ENCODE peak calls at places on chromosomes 1 and 21, in four cellular contexts. Q is CD8-positive, alpha-beta T cell; J is endothelial cell of umbilical vein; E is heart right ventricle. U is an unnamed sample.

GRCh38 chr1:162091681-162092524 is 22.4 kb downstream of the NOS1AP start:
- DNase-seq in J (no peak), Q (no peak), E (no peak), U (no peak)

GRCh38 chr1:175072131-175072941 is 4.7 kb downstream of the TNN start:
- DNase-seq in J (peak; percentile 41), Q (no peak), E (no peak), U (peak; percentile 40)

GRCh38 chr1:87212431-87213125 is 116.1 kb upstream of the LMO4 start:
- DNase-seq in E (no peak), Q (no peak), J (no peak), U (no peak)

GRCh38 chr1:223074427-223074826 is 68.6 kb downstream of the TLR5 start:
- DNase-seq in J (no peak), E (no peak), Q (no peak), U (no peak)

GRCh38 chr1:147712605-147713004 is 42.3 kb upstream of the ACP6 start:
- DNase-seq in E (no peak), Q (no peak), J (no peak), U (no peak)

GRCh38 chr1:56872597-56872996 is 18.0 kb downstream of the C8A start:
- DNase-seq in J (no peak), E (no peak), Q (no peak), U (no peak)

GRCh38 chr1:221435510-221435909 is 306.4 kb downstream of the DUSP10 start:
- DNase-seq in E (no peak), Q (no peak), J (peak; percentile 75), U (no peak)

GRCh38 chr1:145887631-145888030 is 2.0 kb upstream of the ANKRD35 start:
- DNase-seq in J (no peak), Q (no peak), E (no peak), U (no peak)

GRCh38 chr1:234932106-234932505 is 196.5 kb downstream of the TOMM20 start:
- DNase-seq in E (no peak), Q (no peak), J (no peak), U (no peak)

GRCh38 chr21:35203093-35204021 is 154.3 kb upstream of the RUNX1 start:
- DNase-seq in E (no peak), Q (no peak), J (peak; percentile 94), U (no peak)

GRCh38 chr1:181501612-181502011 is 18.3 kb downstream of the CACNA1E start:
- DNase-seq in E (no peak), J (no peak), Q (no peak), U (no peak)

GRCh38 chr1:93815738-93816110 is 63.3 kb downstream of the DNTTIP2 start:
- DNase-seq in J (peak; percentile 63), Q (no peak), E (no peak), U (no peak)

GRCh38 chr21:33112151-33112550 is 42.2 kb downstream of the OLIG1 start:
- DNase-seq in Q (no peak), J (no peak), E (no peak), U (no peak)

GRCh38 chr1:116497660-116498059 is 73.2 kb downstream of the CD58 start:
- DNase-seq in Q (no peak), J (no peak), E (no peak), U (no peak)

GRCh38 chr1:9293512-9294439 is 1.1 kb downstream of the SPSB1 start:
- DNase-seq in J (no peak), Q (no peak), E (peak; percentile 47), U (peak; percentile 37)

GRCh38 chr21:35528109-35529042 is 479.3 kb upstream of the RUNX1 start:
- DNase-seq in Q (no peak), J (no peak), E (peak; percentile 17), U (peak; percentile 15)

DNA sequence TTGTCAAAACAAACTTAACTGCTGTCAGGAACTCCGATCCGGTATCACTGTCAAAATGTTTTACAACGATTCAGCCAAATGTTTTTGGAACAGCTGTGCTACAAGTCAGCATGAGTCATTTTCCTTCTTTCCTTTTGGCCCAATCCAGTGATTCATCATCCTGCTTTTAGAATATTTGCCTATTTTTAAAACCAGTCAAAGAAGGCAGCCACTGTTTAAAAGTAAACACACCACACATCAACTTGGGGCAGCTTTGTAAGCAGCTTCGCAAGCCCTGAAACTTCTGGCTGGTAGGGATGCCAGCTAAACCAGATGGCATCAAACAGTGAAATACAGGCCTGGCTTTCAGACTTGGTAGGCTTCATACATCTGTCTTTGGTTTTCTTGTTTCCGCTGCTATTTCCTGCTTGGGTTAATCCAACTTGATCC is 14.9 kb downstream of the MAP3K7CL start:
- DNase-seq in J (peak; percentile 96), Q (no peak), E (no peak), U (no peak)
- H3K4me1 ChIP-seq in J (peaks cover 35% of the 10 kb centered on the region), Q (no peaks in the 10 kb centered on the region), E (peaks cover 34% of the 10 kb centered on the region), U (peaks cover 42% of the 10 kb centered on the region)

GRCh38 chr1:233885196-233886028 is 19.1 kb upstream of the SLC35F3 start:
- DNase-seq in E (no peak), J (no peak), Q (no peak), U (no peak)
- H3K27ac ChIP-seq in E (no peak overlapping the region), J (no peak overlapping the region), Q (no peak overlapping the region), U (no peak overlapping the region)

GRCh38 chr1:6352138-6352563 is 41.4 kb downstream of the ACOT7 start:
- DNase-seq in Q (no peak), E (no peak), J (no peak), U (no peak)
- H3K4me1 ChIP-seq in Q (peaks cover 21% of the 10 kb centered on the region), E (peaks cover 27% of the 10 kb centered on the region), J (peaks cover 11% of the 10 kb centered on the region), U (peaks cover 63% of the 10 kb centered on the region)

GRCh38 chr1:31224102-31224501 is 15.6 kb downstream of the NKAIN1 start:
- DNase-seq in J (no peak), Q (no peak), E (no peak), U (no peak)
- H3K27ac ChIP-seq in J (no peak overlapping the region), Q (no peak overlapping the region), E (no peak overlapping the region), U (no peak overlapping the region)

GRCh38 chr1:89503690-89504089 is 20.9 kb upstream of the LRRC8B start:
- DNase-seq in J (no peak), Q (no peak), E (no peak), U (no peak)
- H3K4me1 ChIP-seq in J (no peaks in the 10 kb centered on the region), Q (no peaks in the 10 kb centered on the region), E (no peaks in the 10 kb centered on the region), U (peaks cover 6% of the 10 kb centered on the region)

GRCh38 chr1:37473431-37474050 is 839 bp upstream of the ZC3H12A start:
- DNase-seq in E (no peak), J (peak; percentile 32), Q (no peak), U (no peak)
- H3K27ac ChIP-seq in E (peak overlapping the region; percentile 98), J (peak overlapping the region; percentile 0), Q (peak overlapping the region; percentile 58), U (peak overlapping the region; percentile 91)

GRCh38 chr1:159884296-159884695 is 15.7 kb downstream of the CFAP45 start:
- DNase-seq in J (no peak), Q (no peak), E (no peak), U (no peak)
- H3K4me1 ChIP-seq in J (peaks cover 19% of the 10 kb centered on the region), Q (peaks cover 5% of the 10 kb centered on the region), E (peaks cover 42% of the 10 kb centered on the region), U (peaks cover 7% of the 10 kb centered on the region)

GRCh38 chr1:165216254-165216653 is 140.3 kb downstream of the LMX1A start:
- DNase-seq in Q (no peak), J (no peak), E (no peak), U (no peak)
- H3K27ac ChIP-seq in Q (no peak overlapping the region), J (no peak overlapping the region), E (no peak overlapping the region), U (no peak overlapping the region)

DNA sequence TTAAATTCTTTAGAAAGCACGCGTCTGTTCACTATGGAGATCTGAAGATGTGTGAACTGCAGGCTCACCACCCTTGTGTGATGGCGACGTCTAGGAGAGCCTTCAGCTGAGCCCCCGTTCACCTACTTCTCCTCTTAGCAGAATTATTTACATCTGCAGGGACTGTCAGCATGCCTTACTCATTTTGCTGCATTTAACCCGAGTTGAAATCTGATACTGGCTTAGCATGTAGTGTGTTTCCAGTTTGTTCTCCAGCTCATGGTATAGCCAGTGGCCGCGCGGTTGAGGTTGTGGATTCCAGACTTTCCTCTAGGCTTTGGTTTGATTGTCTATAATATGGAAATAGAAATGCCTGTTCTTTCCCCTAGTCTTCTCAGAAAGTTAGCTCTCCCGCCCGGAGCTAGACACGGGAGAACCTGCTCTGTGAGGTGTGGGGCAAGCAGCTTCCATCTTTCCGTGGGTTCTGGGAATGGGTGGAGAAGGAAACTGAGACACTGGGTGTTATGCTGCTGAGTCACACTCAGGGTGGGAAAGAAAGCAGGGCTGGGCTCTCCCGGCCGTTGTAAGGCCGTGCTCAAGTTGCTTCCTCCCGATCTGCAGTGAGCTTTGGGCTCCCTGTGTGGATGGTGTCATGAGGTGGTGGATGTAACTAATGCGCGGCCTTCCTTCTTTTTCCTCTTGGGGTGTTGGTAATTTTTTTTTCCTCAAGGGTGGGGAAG is 206.8 kb upstream of the TMEM51 start:
- DNase-seq in J (peak; percentile 34), E (no peak), Q (no peak), U (peak; percentile 20)
- H3K4me1 ChIP-seq in J (peaks cover 8% of the 10 kb centered on the region), E (peaks cover 41% of the 10 kb centered on the region), Q (no peaks in the 10 kb centered on the region), U (peaks cover 57% of the 10 kb centered on the region)

GRCh38 chr21:38680401-38680800 is 125.3 kb upstream of the ETS2 start:
- DNase-seq in J (no peak), Q (no peak), E (no peak), U (no peak)

GRCh38 chr21:38675450-38675849 is 130.3 kb upstream of the ETS2 start:
- DNase-seq in E (no peak), J (no peak), Q (no peak), U (no peak)

GRCh38 chr21:38683222-38683621 is 122.5 kb upstream of the ETS2 start:
- DNase-seq in Q (no peak), J (no peak), E (no peak), U (no peak)

GRCh38 chr21:38678827-38679226 is 126.9 kb upstream of the ETS2 start:
- DNase-seq in E (no peak), J (no peak), Q (no peak), U (no peak)

DNA sequence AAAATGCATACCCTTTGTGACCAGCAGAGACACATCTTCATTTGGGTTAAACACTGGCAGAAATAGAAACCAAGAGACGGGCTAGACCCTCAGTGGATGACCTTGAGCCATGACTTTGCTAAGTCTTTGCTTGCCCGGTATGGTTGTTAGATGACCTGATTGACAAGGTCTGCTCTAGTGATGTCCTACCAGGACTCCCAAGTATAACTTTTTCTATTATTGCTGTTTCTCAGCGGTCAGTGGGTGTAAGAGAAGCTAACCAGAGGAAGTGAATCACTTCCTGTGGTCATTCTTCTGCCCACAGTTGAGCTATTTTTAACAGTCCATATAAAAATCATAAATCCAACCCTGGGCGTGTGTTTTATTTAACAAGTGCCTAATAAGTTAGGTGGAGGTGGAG is 126.2 kb upstream of the ETS2 start:
- DNase-seq in E (no peak), J (peak; percentile 69), Q (no peak), U (no peak)
- H3K27ac ChIP-seq in E (no peak overlapping the region), J (peak overlapping the region; percentile 20), Q (no peak overlapping the region), U (no peak overlapping the region)